ENCODE peak calls at places on chromosome 10, in nine cellular contexts. G is ovary; P is activated T-cell treated with anti-CD3 and anti-CD28 coated beads, Interleukin-2, amount 50 U/mL, for 72 hours; D is NAMALWA; H is SK-MEL-5; U is foreskin fibroblast; E is KBM-7; M is brain pericyte; Z is T follicular helper cell. Y is an unnamed sample.

GRCh38 chr10:102776779-102777417 is 33.1 kb downstream of the WBP1L start:
- DNase-seq in G (peak), P (no peak), D (no peak), H (peak), U (peak), E (no peak), M (peak), Z (no peak), Y (peak)

GRCh38 chr10:34449836-34450235 is 365.3 kb downstream of the PARD3 start:
- DNase-seq in G (no peak), P (no peak), D (no peak), H (no peak), U (peak), E (no peak), M (no peak), Z (no peak), Y (no peak)

GRCh38 chr10:123309740-123310139 is 155.5 kb downstream of the BUB3 start:
- DNase-seq in G (no peak), P (no peak), D (no peak), H (no peak), U (no peak), E (no peak), M (no peak), Z (no peak), Y (peak)

GRCh38 chr10:24435374-24435773 is 226.4 kb downstream of the KIAA1217 start:
- DNase-seq in G (no peak), P (no peak), D (no peak), H (no peak), U (peak), E (no peak), M (no peak), Z (no peak), Y (no peak)

GRCh38 chr10:62244785-62245595 is 23.7 kb downstream of the RTKN2 start:
- DNase-seq in G (peak), P (peak), D (peak), H (peak), U (peak), E (peak), M (peak), Z (peak), Y (peak)

GRCh38 chr10:129085821-129086220 is 381.2 kb upstream of the MGMT start:
- DNase-seq in G (no peak), P (no peak), D (no peak), H (no peak), U (no peak), E (no peak), M (no peak), Z (no peak), Y (no peak)

GRCh38 chr10:102246261-102246660 is 929 bp downstream of the GBF1 start:
- DNase-seq in G (no peak), P (no peak), D (peak), H (no peak), U (no peak), E (no peak), M (no peak), Z (no peak), Y (no peak)

GRCh38 chr10:95833038-95833673 is 74.6 kb upstream of the CC2D2B start:
- DNase-seq in G (no peak), P (no peak), D (no peak), H (no peak), U (no peak), E (no peak), M (no peak), Z (no peak), Y (no peak)

GRCh38 chr10:11578802-11579255 is 32.6 kb downstream of the USP6NL start:
- DNase-seq in G (no peak), P (peak), D (no peak), H (no peak), U (no peak), E (no peak), M (no peak), Z (no peak), Y (no peak)

GRCh38 chr10:21424511-21424910 is 101.0 kb downstream of the SKIDA1 start:
- DNase-seq in G (no peak), P (no peak), D (no peak), H (no peak), U (peak), E (no peak), M (no peak), Z (no peak), Y (no peak)

GRCh38 chr10:55203874-55204273 is 402.8 kb upstream of the PCDH15 start:
- DNase-seq in G (no peak), P (no peak), D (no peak), H (no peak), U (no peak), E (no peak), M (no peak), Z (no peak), Y (no peak)

GRCh38 chr10:34286136-34286739 is 528.9 kb downstream of the PARD3 start:
- DNase-seq in G (no peak), P (no peak), D (no peak), H (no peak), U (peak), E (no peak), M (no peak), Z (no peak), Y (no peak)

GRCh38 chr10:98060079-98060478 is 29.7 kb upstream of the CRTAC1 start:
- DNase-seq in G (no peak), P (no peak), D (no peak), H (no peak), U (no peak), E (no peak), M (no peak), Z (no peak), Y (no peak)

GRCh38 chr10:6046458-6047325 is 15.5 kb downstream of the IL2RA start:
- DNase-seq in G (no peak), P (peak), D (no peak), H (no peak), U (no peak), E (no peak), M (no peak), Z (no peak), Y (no peak)

GRCh38 chr10:89183571-89183970 is 23.5 kb downstream of the CH25H start:
- DNase-seq in G (no peak), P (no peak), D (no peak), H (no peak), U (no peak), E (no peak), M (no peak), Z (no peak), Y (no peak)

GRCh38 chr10:93150990-93151547 is 77.4 kb downstream of the CYP26A1 start:
- DNase-seq in G (no peak), P (no peak), D (no peak), H (no peak), U (no peak), E (peak), M (no peak), Z (no peak), Y (no peak)

GRCh38 chr10:15295540-15296325 is 75.4 kb downstream of the FAM171A1 start:
- DNase-seq in G (no peak), P (no peak), D (no peak), H (no peak), U (no peak), E (peak), M (no peak), Z (no peak), Y (no peak)

GRCh38 chr10:56844939-56845529 is 484.0 kb upstream of the ZWINT start:
- DNase-seq in G (no peak), P (no peak), D (no peak), H (no peak), U (no peak), E (no peak), M (no peak), Z (no peak), Y (no peak)

GRCh38 chr10:114541081-114541833 is 116.8 kb downstream of the ABLIM1 start:
- DNase-seq in G (peak), P (peak), D (no peak), H (no peak), U (peak), E (no peak), M (no peak), Z (peak), Y (peak)

GRCh38 chr10:119377905-119378736 is 164.4 kb downstream of the RGS10 start:
- DNase-seq in G (no peak), P (no peak), D (no peak), H (no peak), U (no peak), E (no peak), M (no peak), Z (no peak), Y (no peak)

GRCh38 chr10:101012525-101013364 is 13.1 kb downstream of the LZTS2 start:
- DNase-seq in G (peak), P (peak), D (peak), H (peak), U (peak), E (peak), M (no peak), Z (peak), Y (peak)

GRCh38 chr10:22597142-22597541 is 117.2 kb downstream of the PIP4K2A start:
- DNase-seq in G (no peak), P (no peak), D (no peak), H (no peak), U (no peak), E (no peak), M (no peak), Z (no peak), Y (no peak)

GRCh38 chr10:77111611-77112550 is 525.7 kb downstream of the KCNMA1 start:
- DNase-seq in G (no peak), P (peak), D (peak), H (peak), U (peak), E (peak), M (peak), Z (no peak), Y (no peak)

GRCh38 chr10:112721080-112721698 is 228.9 kb upstream of the TCF7L2 start:
- DNase-seq in G (no peak), P (peak), D (peak), H (peak), U (peak), E (no peak), M (no peak), Z (no peak), Y (peak)

GRCh38 chr10:115278294-115278693 is 185.1 kb downstream of the ATRNL1 start:
- DNase-seq in G (no peak), P (no peak), D (peak), H (no peak), U (no peak), E (peak), M (no peak), Z (no peak), Y (no peak)

GRCh38 chr10:110209399-110209925 is 2.1 kb downstream of the MXI1 start:
- DNase-seq in G (peak), P (peak), D (peak), H (peak), U (peak), E (peak), M (no peak), Z (peak), Y (peak)

GRCh38 chr10:131142446-131143380 is 168.8 kb downstream of the TCERG1L start:
- DNase-seq in G (no peak), P (no peak), D (no peak), H (no peak), U (no peak), E (no peak), M (no peak), Z (no peak), Y (no peak)

GRCh38 chr10:133616371-133617130 is 10.0 kb downstream of the FRG2B start:
- DNase-seq in G (no peak), P (no peak), D (no peak), H (no peak), U (no peak), E (no peak), M (no peak), Z (no peak), Y (no peak)